ENCODE peak calls at places on chromosomes 12 and 14, in six cellular contexts. X is endothelial cell of umbilical vein, E is stomach, Z is HCT116, T is sigmoid colon, W is HepG2. J is an unnamed sample.

GRCh38 chr12:19755141-19755540 is 315.8 kb downstream of the AEBP2 start:
- DNase-seq in E (no peak), T (no peak), W (no peak), X (no peak), Z (no peak), J (no peak)

GRCh38 chr12:82688035-82688501 is 1.4 kb downstream of the TMTC2 start:
- DNase-seq in T (no peak), X (peak), E (no peak), Z (no peak), W (no peak), J (no peak)

GRCh38 chr12:4664111-4664510 is 15.2 kb downstream of the NDUFA9 start:
- DNase-seq in Z (no peak), E (no peak), X (no peak), W (no peak), T (no peak), J (no peak)

GRCh38 chr14:70838076-70838475 is 28.8 kb upstream of the MAP3K9 start:
- DNase-seq in Z (no peak), X (no peak), W (no peak), E (no peak), T (no peak), J (no peak)

GRCh38 chr12:8951744-8952143 is 2.3 kb upstream of the M6PR start:
- DNase-seq in X (no peak), E (no peak), W (no peak), Z (no peak), T (no peak), J (no peak)

GRCh38 chr12:77013091-77013490 is 52.3 kb downstream of the E2F7 start:
- DNase-seq in E (no peak), T (no peak), W (no peak), X (no peak), Z (no peak), J (no peak)

GRCh38 chr12:6539276-6540134 is 5.2 kb downstream of the GAPDH start:
- DNase-seq in E (no peak), W (no peak), T (peak), X (no peak), Z (no peak), J (no peak)

GRCh38 chr12:48907243-48907642 is 18.0 kb downstream of the FKBP11 start:
- DNase-seq in W (no peak), Z (no peak), E (no peak), X (no peak), T (no peak), J (no peak)

GRCh38 chr12:27024291-27024690 is 1.9 kb downstream of the MED21 start:
- DNase-seq in T (no peak), W (no peak), Z (no peak), E (no peak), X (no peak), J (no peak)

GRCh38 chr12:68189766-68190700 is 30.5 kb upstream of the IFNG start:
- DNase-seq in W (no peak), X (no peak), T (no peak), Z (peak), E (no peak), J (no peak)

GRCh38 chr12:25253371-25254068 is 2.8 kb upstream of the KRAS start:
- DNase-seq in W (no peak), Z (no peak), E (no peak), X (no peak), T (no peak), J (no peak)

GRCh38 chr14:56154321-56154720 is 36.1 kb downstream of the PELI2 start:
- DNase-seq in Z (no peak), X (no peak), W (no peak), E (no peak), T (no peak), J (no peak)

GRCh38 chr14:52690983-52691760 is 4.2 kb downstream of the ERO1A start:
- DNase-seq in Z (no peak), W (no peak), T (no peak), X (no peak), E (no peak), J (no peak)

GRCh38 chr12:14326699-14327098 is 38.8 kb upstream of the ATF7IP start:
- DNase-seq in W (no peak), X (no peak), E (no peak), T (no peak), Z (no peak), J (no peak)

GRCh38 chr12:57889541-57889989 is 43.0 kb upstream of the CTDSP2 start:
- DNase-seq in X (peak), E (no peak), W (no peak), T (peak), Z (no peak), J (no peak)

GRCh38 chr12:26629864-26630263 is 203.1 kb downstream of the ITPR2 start:
- DNase-seq in W (no peak), E (no peak), Z (no peak), X (peak), T (no peak), J (no peak)

GRCh38 chr12:55612646-55613045 is 24.0 kb upstream of the OR10P1 start:
- DNase-seq in W (no peak), Z (no peak), T (no peak), E (no peak), X (no peak), J (no peak)

GRCh38 chr12:127690161-127690560 is 576.8 kb upstream of the TMEM132C start:
- DNase-seq in E (no peak), W (no peak), T (no peak), X (no peak), Z (no peak), J (no peak)

GRCh38 chr14:87990687-87991086 is 2.3 kb downstream of the GALC start:
- DNase-seq in E (no peak), T (no peak), Z (no peak), W (no peak), X (no peak), J (no peak)

GRCh38 chr12:26275313-26276257 is 80.2 kb downstream of the SSPN start:
- DNase-seq in T (no peak), Z (no peak), W (peak), X (no peak), E (no peak), J (no peak)

GRCh38 chr14:99273025-99273723 is 1.2 kb upstream of the BCL11B start:
- DNase-seq in W (peak), E (peak), Z (no peak), T (no peak), X (peak), J (no peak)

GRCh38 chr12:15684896-15685658 is 104.1 kb downstream of the EPS8 start:
- DNase-seq in W (no peak), X (no peak), Z (no peak), T (no peak), E (no peak), J (peak)

GRCh38 chr14:103121161-103121845 is 2.0 kb upstream of the TNFAIP2 start:
- DNase-seq in T (peak), E (no peak), W (no peak), X (peak), Z (no peak), J (no peak)

GRCh38 chr12:97967831-97968230 is 505.2 kb downstream of the RMST start:
- DNase-seq in E (no peak), T (no peak), Z (no peak), X (no peak), W (no peak), J (no peak)

GRCh38 chr12:6135071-6135470 is 10.6 kb upstream of the VWF start:
- DNase-seq in T (no peak), W (no peak), E (no peak), X (peak), Z (no peak), J (no peak)

GRCh38 chr12:31590730-31591307 is at the start of gene DENND5B:
- DNase-seq in W (peak), Z (no peak), E (peak), X (peak), T (peak), J (no peak)

GRCh38 chr12:51818567-51819300 is 29.8 kb downstream of the FIGNL2 start:
- DNase-seq in W (no peak), T (no peak), Z (no peak), X (no peak), E (no peak), J (no peak)

GRCh38 chr14:105140581-105140980 is 28.0 kb downstream of the JAG2 start:
- DNase-seq in X (no peak), E (no peak), Z (no peak), W (no peak), T (peak), J (no peak)

GRCh38 chr12:29088611-29089219 is 60.4 kb upstream of the FAR2 start:
- DNase-seq in X (peak), Z (no peak), W (peak), E (no peak), T (no peak), J (peak)

GRCh38 chr14:36553650-36554260 is 28.7 kb downstream of the NKX2-8 start:
- DNase-seq in W (peak), E (no peak), T (no peak), X (peak), Z (peak), J (peak)

GRCh38 chr12:23005387-23005786 is 380.4 kb downstream of the ETNK1 start:
- DNase-seq in X (no peak), W (no peak), T (no peak), E (no peak), Z (no peak), J (no peak)

GRCh38 chr12:48973531-48973930 is 2.0 kb upstream of the WNT10B start:
- DNase-seq in W (peak), X (no peak), E (no peak), Z (no peak), T (peak), J (no peak)

GRCh38 chr14:88421286-88421685 is 35.8 kb downstream of the SPATA7 start:
- DNase-seq in T (no peak), Z (no peak), W (no peak), X (no peak), E (no peak), J (no peak)

GRCh38 chr14:22841769-22842168 is 5.4 kb downstream of the MMP14 start:
- DNase-seq in T (peak), X (no peak), W (no peak), E (no peak), Z (no peak), J (no peak)

GRCh38 chr12:119940881-119941280 is 48.2 kb upstream of the BICDL1 start:
- DNase-seq in W (peak), E (no peak), X (peak), T (no peak), Z (peak), J (no peak)

GRCh38 chr12:111412830-111413441 is 7.2 kb downstream of the SH2B3 start:
- DNase-seq in T (no peak), X (peak), W (no peak), Z (no peak), E (no peak), J (no peak)

GRCh38 chr12:40078201-40078730 is 27.6 kb downstream of the SLC2A13 start:
- DNase-seq in Z (no peak), T (no peak), E (no peak), W (no peak), X (no peak), J (no peak)

GRCh38 chr12:91178139-91178561 is 4.5 kb downstream of the DCN start:
- DNase-seq in T (no peak), X (peak), E (no peak), Z (no peak), W (peak), J (no peak)

GRCh38 chr12:124273630-124274029 is 21.3 kb upstream of the RFLNA start:
- DNase-seq in W (peak), X (peak), T (no peak), Z (peak), E (no peak), J (no peak)

GRCh38 chr14:21455912-21456667 is at the start of gene CHD8:
- DNase-seq in E (peak), X (peak), Z (peak), W (peak), T (peak), J (peak)
- TF ChIP-seq POLR2AphosphoS5 in E (peak), X (peak), Z (peak), W (peak), T (peak), J (peak)

GRCh38 chr12:84910549-84911241 is 1.9 kb downstream of the SLC6A15 start:
- DNase-seq in Z (no peak), T (no peak), X (no peak), E (no peak), W (no peak), J (no peak)
- TF ChIP-seq POLR2AphosphoS5 in Z (no peak), T (no peak), X (no peak), E (no peak), W (no peak), J (no peak)

GRCh38 chr14:65190312-65190711 is 88.0 kb upstream of the MAX start:
- DNase-seq in W (no peak), Z (no peak), E (no peak), X (no peak), T (no peak), J (no peak)
- TF ChIP-seq POLR2AphosphoS5 in W (no peak), Z (no peak), E (no peak), X (no peak), T (no peak), J (no peak)

GRCh38 chr12:46359667-46360280 is 12.8 kb downstream of the SLC38A2 start:
- DNase-seq in Z (no peak), W (no peak), E (no peak), X (no peak), T (no peak), J (no peak)
- TF ChIP-seq POLR2AphosphoS5 in Z (peak), W (peak), E (peak), X (no peak), T (no peak), J (peak)

GRCh38 chr14:24312736-24313507 is 1.6 kb downstream of the LTB4R start:
- DNase-seq in X (peak), Z (no peak), W (no peak), E (no peak), T (peak), J (no peak)

GRCh38 chr14:24313912-24314311 is 2.6 kb downstream of the LTB4R start:
- DNase-seq in W (no peak), E (no peak), T (no peak), X (no peak), Z (no peak), J (no peak)

GRCh38 chr14:24315243-24315806 is 4.0 kb downstream of the LTB4R start:
- DNase-seq in E (no peak), W (peak), T (no peak), X (no peak), Z (no peak), J (no peak)

GRCh38 chr14:24315807-24316596 is 4.7 kb downstream of the LTB4R start:
- DNase-seq in T (no peak), Z (no peak), E (peak), W (peak), X (peak), J (no peak)

DNA sequence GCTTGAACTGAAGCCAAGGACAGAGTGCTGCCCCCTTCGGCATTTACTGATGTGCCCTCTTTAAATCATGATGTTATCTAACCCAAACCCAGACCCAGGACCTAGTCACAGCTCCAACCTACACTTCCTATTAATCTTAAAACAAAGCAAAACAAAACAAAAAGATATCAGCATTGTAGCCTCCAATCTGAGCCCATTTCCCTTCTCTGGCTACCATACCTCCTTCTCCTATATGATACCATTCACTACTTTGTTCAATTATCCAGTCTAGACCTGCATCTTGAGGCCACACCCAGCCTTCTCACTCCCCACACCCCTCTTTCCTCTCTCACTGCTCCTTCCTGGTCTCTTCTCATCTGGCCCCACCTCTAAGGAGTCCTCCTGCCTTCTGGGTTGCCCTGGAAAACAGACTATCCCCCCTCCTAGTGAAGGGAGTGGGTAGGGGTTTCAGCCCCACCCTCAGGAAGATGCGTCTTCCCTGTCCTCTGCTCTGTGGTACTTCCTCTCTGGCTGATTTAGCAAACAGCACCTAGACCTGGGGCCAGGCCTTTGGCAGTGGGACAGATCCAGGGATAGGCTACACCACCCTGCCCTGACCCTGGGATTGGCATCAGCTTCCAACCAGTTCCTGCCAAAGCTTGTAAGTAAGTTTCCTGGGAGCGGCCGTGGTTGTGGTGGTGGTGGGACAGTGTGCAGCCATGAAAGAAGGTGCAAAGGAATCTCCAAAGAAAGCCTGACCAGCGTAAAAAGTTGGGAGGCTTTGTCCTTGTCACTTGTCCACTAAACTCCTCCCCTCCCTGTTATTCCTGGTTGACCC is 3.3 kb downstream of the LTB4R start:
- DNase-seq in E (no peak), X (no peak), W (no peak), T (no peak), Z (no peak), J (no peak)
- TF ChIP-seq POLR2AphosphoS5 in E (no peak), X (no peak), W (no peak), T (no peak), Z (no peak), J (peak)